ENCODE peak calls at places on chromosomes 11 and 22, in four cellular contexts. U is stimulated activated CD4-positive, alpha-beta T cell treated with anti-CD3 and anti-CD28 coated beads, Interleukin-2, amount 100 ng/mL, for 24 hours; I is SK-N-DZ; Z is fibroblast of lung. Q is an unnamed sample.

GRCh38 chr11:33942954-33943353 is 51.1 kb upstream of the LMO2 start:
- DNase-seq in Z (peak; percentile 94), I (no peak), U (no peak), Q (peak; percentile 78)

GRCh38 chr22:29541845-29542244 is 11.7 kb downstream of the THOC5 start:
- DNase-seq in U (no peak), I (no peak), Z (no peak), Q (no peak)

GRCh38 chr11:134393638-134394037 is 18.4 kb downstream of the B3GAT1 start:
- DNase-seq in I (peak; percentile 43), Z (no peak), U (no peak), Q (no peak)

GRCh38 chr11:69002101-69002742 is 10.8 kb downstream of the MRGPRF start:
- DNase-seq in I (no peak), U (no peak), Z (no peak), Q (no peak)

GRCh38 chr11:34997872-34998548 is 81.6 kb downstream of the PDHX start:
- DNase-seq in Z (peak; percentile 38), U (no peak), I (no peak), Q (no peak)

GRCh38 chr11:27358306-27358705 is 4.7 kb downstream of the CCDC34 start:
- DNase-seq in Z (no peak), I (no peak), U (no peak), Q (no peak)

GRCh38 chr22:40856513-40857308 is at the start of the genes ST13 and XPNPEP3:
- DNase-seq in Z (peak; percentile 94), U (peak; percentile 98), I (peak; percentile 98), Q (peak; percentile 89)

GRCh38 chr11:27018902-27019544 is 21.6 kb upstream of the BBOX1 start:
- DNase-seq in Z (peak; percentile 56), I (no peak), U (no peak), Q (no peak)

GRCh38 chr11:46718155-46719019 is 626 bp upstream of the F2 start:
- DNase-seq in I (no peak), U (no peak), Z (no peak), Q (no peak)

GRCh38 chr11:36702330-36703054 is 104.5 kb upstream of the RAG2 start:
- DNase-seq in Z (peak; percentile 61), U (no peak), I (peak; percentile 84), Q (peak; percentile 21)

GRCh38 chr11:111462329-111462728 is 49.9 kb downstream of the BTG4 start:
- DNase-seq in I (no peak), U (no peak), Z (no peak), Q (no peak)

GRCh38 chr22:43848366-43849171 is 13.7 kb downstream of the SULT4A1 start:
- DNase-seq in I (peak; percentile 37), Z (peak; percentile 30), U (no peak), Q (no peak)

GRCh38 chr11:65479184-65480145 is 19.4 kb upstream of the MALAT1 start:
- DNase-seq in Z (peak; percentile 89), U (no peak), I (peak; percentile 82), Q (peak; percentile 81)

GRCh38 chr11:134555510-134555909 is 143.5 kb upstream of the B3GAT1 start:
- DNase-seq in Z (no peak), U (no peak), I (no peak), Q (no peak)

GRCh38 chr11:28964811-28965210 is 856.6 kb downstream of the METTL15 start:
- DNase-seq in U (no peak), I (no peak), Z (peak; percentile 45), Q (no peak)

GRCh38 chr11:71136095-71136845 is 116.1 kb downstream of the SHANK2 start:
- DNase-seq in U (no peak), Z (no peak), I (no peak), Q (no peak)

GRCh38 chr11:117882539-117882938 is 6.1 kb upstream of the FXYD6 start:
- DNase-seq in U (no peak), I (peak; percentile 24), Z (no peak), Q (no peak)

GRCh38 chr22:36384766-36385400 is 2.9 kb downstream of the MYH9 start:
- DNase-seq in Z (peak; percentile 50), I (no peak), U (no peak), Q (no peak)

GRCh38 chr11:6402561-6402981 is 12.3 kb downstream of the SMPD1 start:
- DNase-seq in Z (peak; percentile 27), U (peak; percentile 59), I (no peak), Q (no peak)

GRCh38 chr11:119192111-119192510 is 6.8 kb downstream of the NHERF4 start:
- DNase-seq in Z (no peak), I (no peak), U (no peak), Q (no peak)

GRCh38 chr11:131253885-131254204 is 116.6 kb upstream of the NTM start:
- DNase-seq in I (no peak), Z (peak; percentile 27), U (no peak), Q (no peak)

GRCh38 chr11:1323779-1324178 is 14.3 kb upstream of the TOLLIP start:
- DNase-seq in U (no peak), Z (no peak), I (no peak), Q (no peak)

GRCh38 chr11:111762981-111763643 is 3.1 kb downstream of the PPP2R1B start:
- DNase-seq in I (no peak), U (no peak), Z (peak; percentile 6), Q (no peak)

GRCh38 chr11:2527621-2528291 is 82.9 kb downstream of the KCNQ1 start:
- DNase-seq in I (no peak), Z (no peak), U (no peak), Q (no peak)

GRCh38 chr11:15288801-15289342 is 174.1 kb downstream of the INSC start:
- DNase-seq in Z (no peak), I (no peak), U (no peak), Q (no peak)

Q was measured in skeletal muscle cell.